ENCODE peak calls at places on chromosomes 1 and 21, in seven cellular contexts. One of them, this sample, is unnamed.

GRCh38 chr21:39123375-39123774 is 59.9 kb downstream of the PSMG1 start:
- DNase-seq in epithelial cell of esophagus: no peak
- DNase-seq in heart left ventricle: no peak
- DNase-seq in foreskin fibroblast: no peak
- DNase-seq in prostate gland: no peak
- DNase-seq in naive thymus-derived CD4-positive, alpha-beta T cell: no peak
- DNase-seq in NB4: no peak
- DNase-seq in this sample: no peak

GRCh38 chr21:21813295-21813694 is 815.1 kb downstream of the NCAM2 start:
- DNase-seq in epithelial cell of esophagus: no peak
- DNase-seq in heart left ventricle: no peak
- DNase-seq in foreskin fibroblast: no peak
- DNase-seq in prostate gland: no peak
- DNase-seq in naive thymus-derived CD4-positive, alpha-beta T cell: no peak
- DNase-seq in NB4: no peak
- DNase-seq in this sample: no peak

GRCh38 chr1:65581120-65581519 is 160.7 kb downstream of the LEPR start:
- DNase-seq in epithelial cell of esophagus: peak; percentile 1
- DNase-seq in heart left ventricle: no peak
- DNase-seq in foreskin fibroblast: peak; percentile 3
- DNase-seq in prostate gland: no peak
- DNase-seq in naive thymus-derived CD4-positive, alpha-beta T cell: no peak
- DNase-seq in NB4: no peak
- DNase-seq in this sample: no peak

GRCh38 chr1:42434340-42434739 is 21.5 kb downstream of the ZMYND12 start:
- DNase-seq in epithelial cell of esophagus: no peak
- DNase-seq in heart left ventricle: no peak
- DNase-seq in foreskin fibroblast: no peak
- DNase-seq in prostate gland: no peak
- DNase-seq in naive thymus-derived CD4-positive, alpha-beta T cell: no peak
- DNase-seq in NB4: no peak
- DNase-seq in this sample: no peak

GRCh38 chr1:62810420-62811274 is 26.7 kb downstream of the ATG4C start:
- DNase-seq in epithelial cell of esophagus: no peak
- DNase-seq in heart left ventricle: no peak
- DNase-seq in foreskin fibroblast: no peak
- DNase-seq in prostate gland: no peak
- DNase-seq in naive thymus-derived CD4-positive, alpha-beta T cell: no peak
- DNase-seq in NB4: peak; percentile 18
- DNase-seq in this sample: peak; percentile 25

GRCh38 chr1:52238474-52238873 is 96.6 kb downstream of the ZFYVE9 start:
- DNase-seq in epithelial cell of esophagus: peak; percentile 89
- DNase-seq in heart left ventricle: no peak
- DNase-seq in foreskin fibroblast: peak; percentile 54
- DNase-seq in prostate gland: no peak
- DNase-seq in naive thymus-derived CD4-positive, alpha-beta T cell: no peak
- DNase-seq in NB4: no peak
- DNase-seq in this sample: no peak

GRCh38 chr1:160127865-160128523 is 12.4 kb downstream of the ATP1A2 start:
- DNase-seq in epithelial cell of esophagus: peak; percentile 42
- DNase-seq in heart left ventricle: no peak
- DNase-seq in foreskin fibroblast: peak; percentile 44
- DNase-seq in prostate gland: no peak
- DNase-seq in naive thymus-derived CD4-positive, alpha-beta T cell: no peak
- DNase-seq in NB4: peak; percentile 43
- DNase-seq in this sample: no peak

GRCh38 chr1:17084787-17085186 is 31.0 kb upstream of the SDHB start:
- DNase-seq in epithelial cell of esophagus: no peak
- DNase-seq in heart left ventricle: no peak
- DNase-seq in foreskin fibroblast: no peak
- DNase-seq in prostate gland: no peak
- DNase-seq in naive thymus-derived CD4-positive, alpha-beta T cell: no peak
- DNase-seq in NB4: peak; percentile 31
- DNase-seq in this sample: no peak

GRCh38 chr1:36484099-36484498 is 1.4 kb upstream of the CSF3R start:
- DNase-seq in epithelial cell of esophagus: no peak
- DNase-seq in heart left ventricle: no peak
- DNase-seq in foreskin fibroblast: no peak
- DNase-seq in prostate gland: no peak
- DNase-seq in naive thymus-derived CD4-positive, alpha-beta T cell: no peak
- DNase-seq in NB4: no peak
- DNase-seq in this sample: no peak

GRCh38 chr21:29181799-29182470 is 51.5 kb downstream of the MAP3K7CL start:
- DNase-seq in epithelial cell of esophagus: peak; percentile 84
- DNase-seq in heart left ventricle: no peak
- DNase-seq in foreskin fibroblast: peak; percentile 76
- DNase-seq in prostate gland: peak; percentile 60
- DNase-seq in naive thymus-derived CD4-positive, alpha-beta T cell: no peak
- DNase-seq in NB4: no peak
- DNase-seq in this sample: no peak

GRCh38 chr1:111561328-111561727 is 57.9 kb upstream of the ADORA3 start:
- DNase-seq in epithelial cell of esophagus: no peak
- DNase-seq in heart left ventricle: no peak
- DNase-seq in foreskin fibroblast: no peak
- DNase-seq in prostate gland: no peak
- DNase-seq in naive thymus-derived CD4-positive, alpha-beta T cell: no peak
- DNase-seq in NB4: no peak
- DNase-seq in this sample: no peak

GRCh38 chr1:171811671-171812070 is 29.6 kb upstream of the DNM3 start:
- DNase-seq in epithelial cell of esophagus: no peak
- DNase-seq in heart left ventricle: no peak
- DNase-seq in foreskin fibroblast: no peak
- DNase-seq in prostate gland: no peak
- DNase-seq in naive thymus-derived CD4-positive, alpha-beta T cell: no peak
- DNase-seq in NB4: no peak
- DNase-seq in this sample: no peak

GRCh38 chr1:79497193-79497773 is 490.8 kb upstream of the ADGRL4 start:
- DNase-seq in epithelial cell of esophagus: peak; percentile 57
- DNase-seq in heart left ventricle: no peak
- DNase-seq in foreskin fibroblast: peak; percentile 28
- DNase-seq in prostate gland: no peak
- DNase-seq in naive thymus-derived CD4-positive, alpha-beta T cell: no peak
- DNase-seq in NB4: peak; percentile 45
- DNase-seq in this sample: no peak

GRCh38 chr21:38688068-38688467 is 117.7 kb upstream of the ETS2 start:
- DNase-seq in epithelial cell of esophagus: no peak
- DNase-seq in heart left ventricle: no peak
- DNase-seq in foreskin fibroblast: no peak
- DNase-seq in prostate gland: no peak
- DNase-seq in naive thymus-derived CD4-positive, alpha-beta T cell: no peak
- DNase-seq in NB4: no peak
- DNase-seq in this sample: no peak

GRCh38 chr1:14937288-14937949 is 216.1 kb upstream of the TMEM51 start:
- DNase-seq in epithelial cell of esophagus: no peak
- DNase-seq in heart left ventricle: no peak
- DNase-seq in foreskin fibroblast: no peak
- DNase-seq in prostate gland: no peak
- DNase-seq in naive thymus-derived CD4-positive, alpha-beta T cell: no peak
- DNase-seq in NB4: no peak
- DNase-seq in this sample: no peak

GRCh38 chr1:14913475-14914155 is 239.9 kb upstream of the TMEM51 start:
- DNase-seq in epithelial cell of esophagus: peak; percentile 89
- DNase-seq in heart left ventricle: no peak
- DNase-seq in foreskin fibroblast: no peak
- DNase-seq in prostate gland: peak; percentile 75
- DNase-seq in naive thymus-derived CD4-positive, alpha-beta T cell: no peak
- DNase-seq in NB4: peak; percentile 9
- DNase-seq in this sample: peak; percentile 57

GRCh38 chr1:198937231-198938031 is 298.6 kb downstream of the PTPRC start:
- DNase-seq in epithelial cell of esophagus: peak; percentile 92
- DNase-seq in heart left ventricle: peak; percentile 57
- DNase-seq in foreskin fibroblast: peak; percentile 86
- DNase-seq in prostate gland: peak; percentile 13
- DNase-seq in naive thymus-derived CD4-positive, alpha-beta T cell: peak; percentile 73
- DNase-seq in NB4: peak; percentile 97
- DNase-seq in this sample: peak; percentile 69

GRCh38 chr1:67979532-67979931 is 70.9 kb downstream of the DIRAS3 start:
- DNase-seq in epithelial cell of esophagus: no peak
- DNase-seq in heart left ventricle: no peak
- DNase-seq in foreskin fibroblast: no peak
- DNase-seq in prostate gland: no peak
- DNase-seq in naive thymus-derived CD4-positive, alpha-beta T cell: no peak
- DNase-seq in NB4: no peak
- DNase-seq in this sample: no peak

GRCh38 chr1:89311757-89312156 is 39.1 kb upstream of the GBP5 start:
- DNase-seq in epithelial cell of esophagus: peak; percentile 42
- DNase-seq in heart left ventricle: peak; percentile 21
- DNase-seq in foreskin fibroblast: no peak
- DNase-seq in prostate gland: no peak
- DNase-seq in naive thymus-derived CD4-positive, alpha-beta T cell: no peak
- DNase-seq in NB4: peak; percentile 83
- DNase-seq in this sample: no peak
- H3K4me3 ChIP-seq in epithelial cell of esophagus: no peak overlapping the region
- H3K4me3 ChIP-seq in heart left ventricle: no peak overlapping the region
- H3K4me3 ChIP-seq in foreskin fibroblast: no peak overlapping the region
- H3K4me3 ChIP-seq in prostate gland: no peak overlapping the region
- H3K4me3 ChIP-seq in naive thymus-derived CD4-positive, alpha-beta T cell: no peak overlapping the region
- H3K4me3 ChIP-seq in NB4: no peak overlapping the region
- H3K4me3 ChIP-seq in this sample: no peak overlapping the region

GRCh38 chr21:23452384-23453083 is 2154.7 kb downstream of the MRPL39 start:
- DNase-seq in epithelial cell of esophagus: no peak
- DNase-seq in heart left ventricle: no peak
- DNase-seq in foreskin fibroblast: no peak
- DNase-seq in prostate gland: no peak
- DNase-seq in naive thymus-derived CD4-positive, alpha-beta T cell: no peak
- DNase-seq in NB4: peak; percentile 12
- DNase-seq in this sample: no peak
- H3K4me3 ChIP-seq in epithelial cell of esophagus: no peak overlapping the region
- H3K4me3 ChIP-seq in heart left ventricle: no peak overlapping the region
- H3K4me3 ChIP-seq in foreskin fibroblast: no peak overlapping the region
- H3K4me3 ChIP-seq in prostate gland: no peak overlapping the region
- H3K4me3 ChIP-seq in naive thymus-derived CD4-positive, alpha-beta T cell: no peak overlapping the region
- H3K4me3 ChIP-seq in NB4: no peak overlapping the region
- H3K4me3 ChIP-seq in this sample: no peak overlapping the region

GRCh38 chr1:155182052-155182550 is 8.5 kb downstream of the TRIM46 start:
- DNase-seq in epithelial cell of esophagus: no peak
- DNase-seq in heart left ventricle: no peak
- DNase-seq in foreskin fibroblast: no peak
- DNase-seq in prostate gland: no peak
- DNase-seq in naive thymus-derived CD4-positive, alpha-beta T cell: no peak
- DNase-seq in NB4: no peak
- DNase-seq in this sample: no peak
- H3K4me3 ChIP-seq in epithelial cell of esophagus: no peak overlapping the region
- H3K4me3 ChIP-seq in heart left ventricle: no peak overlapping the region
- H3K4me3 ChIP-seq in foreskin fibroblast: no peak overlapping the region
- H3K4me3 ChIP-seq in prostate gland: no peak overlapping the region
- H3K4me3 ChIP-seq in naive thymus-derived CD4-positive, alpha-beta T cell: no peak overlapping the region
- H3K4me3 ChIP-seq in NB4: no peak overlapping the region
- H3K4me3 ChIP-seq in this sample: no peak overlapping the region

GRCh38 chr1:162220009-162220539 is 150.6 kb downstream of the NOS1AP start:
- DNase-seq in epithelial cell of esophagus: no peak
- DNase-seq in heart left ventricle: no peak
- DNase-seq in foreskin fibroblast: no peak
- DNase-seq in prostate gland: no peak
- DNase-seq in naive thymus-derived CD4-positive, alpha-beta T cell: no peak
- DNase-seq in NB4: no peak
- DNase-seq in this sample: no peak
- H3K4me3 ChIP-seq in epithelial cell of esophagus: no peak overlapping the region
- H3K4me3 ChIP-seq in heart left ventricle: no peak overlapping the region
- H3K4me3 ChIP-seq in foreskin fibroblast: no peak overlapping the region
- H3K4me3 ChIP-seq in prostate gland: no peak overlapping the region
- H3K4me3 ChIP-seq in naive thymus-derived CD4-positive, alpha-beta T cell: no peak overlapping the region
- H3K4me3 ChIP-seq in NB4: no peak overlapping the region
- H3K4me3 ChIP-seq in this sample: no peak overlapping the region

GRCh38 chr1:153789478-153790148 is 14.4 kb downstream of the SLC27A3 start:
- DNase-seq in epithelial cell of esophagus: no peak
- DNase-seq in heart left ventricle: no peak
- DNase-seq in foreskin fibroblast: no peak
- DNase-seq in prostate gland: no peak
- DNase-seq in naive thymus-derived CD4-positive, alpha-beta T cell: no peak
- DNase-seq in NB4: no peak
- DNase-seq in this sample: peak; percentile 48
- H3K4me3 ChIP-seq in epithelial cell of esophagus: no peak overlapping the region
- H3K4me3 ChIP-seq in heart left ventricle: no peak overlapping the region
- H3K4me3 ChIP-seq in foreskin fibroblast: peak overlapping the region; percentile 25
- H3K4me3 ChIP-seq in prostate gland: peak overlapping the region; percentile 16
- H3K4me3 ChIP-seq in naive thymus-derived CD4-positive, alpha-beta T cell: no peak overlapping the region
- H3K4me3 ChIP-seq in NB4: no peak overlapping the region
- H3K4me3 ChIP-seq in this sample: peak overlapping the region; percentile 40

This sample was measured in GM06990.